ENCODE peak calls at places on chromosomes 4 and X, in ten cellular contexts. One of them, this sample, is unnamed.

GRCh38 chrX:19899234-19899788 is 11.9 kb upstream of the SH3KBP1 start:
- DNase-seq in stimulated activated CD8-positive, alpha-beta memory T cell treated with anti-CD3 and anti-CD28 coated beads, Interleukin-2, amount 100 ng/mL, for 48 hours: no peak
- DNase-seq in WERI-Rb-1: no peak
- DNase-seq in GDM1: no peak
- DNase-seq in mesenchymal stem cell: no peak
- DNase-seq in psoas muscle: no peak
- DNase-seq in choroid plexus epithelial cell: no peak
- DNase-seq in NAMALWA: no peak
- DNase-seq in midbrain: no peak
- DNase-seq in HepG2: no peak
- DNase-seq in this sample: no peak

GRCh38 chr4:147286846-147287587 is 193.9 kb upstream of the EDNRA start:
- DNase-seq in mesenchymal stem cell: peak
- DNase-seq in midbrain: no peak
- DNase-seq in psoas muscle: no peak
- DNase-seq in stimulated activated CD8-positive, alpha-beta memory T cell treated with anti-CD3 and anti-CD28 coated beads, Interleukin-2, amount 100 ng/mL, for 48 hours: no peak
- DNase-seq in choroid plexus epithelial cell: peak
- DNase-seq in HepG2: no peak
- DNase-seq in NAMALWA: no peak
- DNase-seq in GDM1: no peak
- DNase-seq in WERI-Rb-1: no peak
- DNase-seq in this sample: no peak

GRCh38 chr4:151287409-151287808 is 10.4 kb downstream of the PRSS48 start:
- DNase-seq in GDM1: no peak
- DNase-seq in HepG2: no peak
- DNase-seq in choroid plexus epithelial cell: no peak
- DNase-seq in WERI-Rb-1: no peak
- DNase-seq in psoas muscle: no peak
- DNase-seq in mesenchymal stem cell: no peak
- DNase-seq in stimulated activated CD8-positive, alpha-beta memory T cell treated with anti-CD3 and anti-CD28 coated beads, Interleukin-2, amount 100 ng/mL, for 48 hours: no peak
- DNase-seq in midbrain: no peak
- DNase-seq in NAMALWA: no peak
- DNase-seq in this sample: no peak

GRCh38 chrX:41010188-41010846 is 74.9 kb upstream of the USP9X start:
- DNase-seq in HepG2: peak
- DNase-seq in choroid plexus epithelial cell: peak
- DNase-seq in midbrain: peak
- DNase-seq in NAMALWA: peak
- DNase-seq in GDM1: peak
- DNase-seq in mesenchymal stem cell: peak
- DNase-seq in psoas muscle: peak
- DNase-seq in stimulated activated CD8-positive, alpha-beta memory T cell treated with anti-CD3 and anti-CD28 coated beads, Interleukin-2, amount 100 ng/mL, for 48 hours: peak
- DNase-seq in WERI-Rb-1: no peak
- DNase-seq in this sample: peak

GRCh38 chrX:49230500-49231232 is 2.5 kb downstream of the CACNA1F start:
- DNase-seq in stimulated activated CD8-positive, alpha-beta memory T cell treated with anti-CD3 and anti-CD28 coated beads, Interleukin-2, amount 100 ng/mL, for 48 hours: peak
- DNase-seq in choroid plexus epithelial cell: no peak
- DNase-seq in mesenchymal stem cell: no peak
- DNase-seq in GDM1: no peak
- DNase-seq in psoas muscle: peak
- DNase-seq in midbrain: no peak
- DNase-seq in NAMALWA: peak
- DNase-seq in WERI-Rb-1: no peak
- DNase-seq in HepG2: peak
- DNase-seq in this sample: no peak

GRCh38 chr4:109302366-109303140 is at the start of gene COL25A1:
- DNase-seq in stimulated activated CD8-positive, alpha-beta memory T cell treated with anti-CD3 and anti-CD28 coated beads, Interleukin-2, amount 100 ng/mL, for 48 hours: peak
- DNase-seq in GDM1: no peak
- DNase-seq in psoas muscle: peak
- DNase-seq in choroid plexus epithelial cell: peak
- DNase-seq in NAMALWA: no peak
- DNase-seq in mesenchymal stem cell: peak
- DNase-seq in WERI-Rb-1: peak
- DNase-seq in midbrain: no peak
- DNase-seq in HepG2: no peak
- DNase-seq in this sample: peak

GRCh38 chrX:57900961-57901360 is 9.3 kb downstream of the ZXDA start:
- DNase-seq in mesenchymal stem cell: no peak
- DNase-seq in psoas muscle: no peak
- DNase-seq in midbrain: peak
- DNase-seq in choroid plexus epithelial cell: peak
- DNase-seq in stimulated activated CD8-positive, alpha-beta memory T cell treated with anti-CD3 and anti-CD28 coated beads, Interleukin-2, amount 100 ng/mL, for 48 hours: no peak
- DNase-seq in HepG2: no peak
- DNase-seq in NAMALWA: no peak
- DNase-seq in GDM1: no peak
- DNase-seq in WERI-Rb-1: no peak
- DNase-seq in this sample: no peak

GRCh38 chrX:84487365-84488353 is 14.6 kb downstream of the HDX start:
- DNase-seq in WERI-Rb-1: no peak
- DNase-seq in psoas muscle: no peak
- DNase-seq in choroid plexus epithelial cell: no peak
- DNase-seq in NAMALWA: peak
- DNase-seq in mesenchymal stem cell: no peak
- DNase-seq in midbrain: no peak
- DNase-seq in GDM1: no peak
- DNase-seq in HepG2: no peak
- DNase-seq in stimulated activated CD8-positive, alpha-beta memory T cell treated with anti-CD3 and anti-CD28 coated beads, Interleukin-2, amount 100 ng/mL, for 48 hours: no peak
- DNase-seq in this sample: no peak

GRCh38 chr4:45036677-45037076 is 310.3 kb upstream of the GNPDA2 start:
- DNase-seq in psoas muscle: no peak
- DNase-seq in midbrain: no peak
- DNase-seq in mesenchymal stem cell: no peak
- DNase-seq in stimulated activated CD8-positive, alpha-beta memory T cell treated with anti-CD3 and anti-CD28 coated beads, Interleukin-2, amount 100 ng/mL, for 48 hours: no peak
- DNase-seq in NAMALWA: no peak
- DNase-seq in HepG2: no peak
- DNase-seq in choroid plexus epithelial cell: peak
- DNase-seq in WERI-Rb-1: peak
- DNase-seq in GDM1: no peak
- DNase-seq in this sample: peak

GRCh38 chr4:13323916-13324315 is 160.2 kb downstream of the RAB28 start:
- DNase-seq in HepG2: no peak
- DNase-seq in stimulated activated CD8-positive, alpha-beta memory T cell treated with anti-CD3 and anti-CD28 coated beads, Interleukin-2, amount 100 ng/mL, for 48 hours: no peak
- DNase-seq in choroid plexus epithelial cell: no peak
- DNase-seq in NAMALWA: no peak
- DNase-seq in midbrain: no peak
- DNase-seq in psoas muscle: no peak
- DNase-seq in GDM1: no peak
- DNase-seq in WERI-Rb-1: no peak
- DNase-seq in mesenchymal stem cell: no peak
- DNase-seq in this sample: no peak

GRCh38 chr4:113146876-113147358 is 97.5 kb downstream of the ANK2 start:
- DNase-seq in WERI-Rb-1: no peak
- DNase-seq in GDM1: no peak
- DNase-seq in stimulated activated CD8-positive, alpha-beta memory T cell treated with anti-CD3 and anti-CD28 coated beads, Interleukin-2, amount 100 ng/mL, for 48 hours: no peak
- DNase-seq in HepG2: peak
- DNase-seq in psoas muscle: no peak
- DNase-seq in midbrain: no peak
- DNase-seq in choroid plexus epithelial cell: peak
- DNase-seq in mesenchymal stem cell: peak
- DNase-seq in NAMALWA: no peak
- DNase-seq in this sample: no peak

GRCh38 chr4:1177274-1178141 is 5.1 kb upstream of the SPON2 start:
- DNase-seq in mesenchymal stem cell: no peak
- DNase-seq in psoas muscle: peak
- DNase-seq in stimulated activated CD8-positive, alpha-beta memory T cell treated with anti-CD3 and anti-CD28 coated beads, Interleukin-2, amount 100 ng/mL, for 48 hours: peak
- DNase-seq in WERI-Rb-1: peak
- DNase-seq in midbrain: no peak
- DNase-seq in NAMALWA: no peak
- DNase-seq in GDM1: no peak
- DNase-seq in HepG2: peak
- DNase-seq in choroid plexus epithelial cell: no peak
- DNase-seq in this sample: peak

GRCh38 chr4:177974461-177974860 is 532.2 kb upstream of the AGA start:
- DNase-seq in midbrain: no peak
- DNase-seq in psoas muscle: no peak
- DNase-seq in stimulated activated CD8-positive, alpha-beta memory T cell treated with anti-CD3 and anti-CD28 coated beads, Interleukin-2, amount 100 ng/mL, for 48 hours: no peak
- DNase-seq in GDM1: no peak
- DNase-seq in mesenchymal stem cell: no peak
- DNase-seq in choroid plexus epithelial cell: no peak
- DNase-seq in WERI-Rb-1: no peak
- DNase-seq in HepG2: no peak
- DNase-seq in NAMALWA: no peak
- DNase-seq in this sample: no peak

GRCh38 chr4:78954048-78954666 is 14.9 kb upstream of the PAQR3 start:
- DNase-seq in HepG2: peak
- DNase-seq in NAMALWA: peak
- DNase-seq in stimulated activated CD8-positive, alpha-beta memory T cell treated with anti-CD3 and anti-CD28 coated beads, Interleukin-2, amount 100 ng/mL, for 48 hours: no peak
- DNase-seq in midbrain: no peak
- DNase-seq in choroid plexus epithelial cell: peak
- DNase-seq in mesenchymal stem cell: peak
- DNase-seq in GDM1: no peak
- DNase-seq in psoas muscle: no peak
- DNase-seq in WERI-Rb-1: peak
- DNase-seq in this sample: peak

GRCh38 chr4:87502580-87503238 is 26.5 kb downstream of the SPARCL1 start:
- DNase-seq in NAMALWA: no peak
- DNase-seq in HepG2: no peak
- DNase-seq in choroid plexus epithelial cell: peak
- DNase-seq in GDM1: no peak
- DNase-seq in psoas muscle: no peak
- DNase-seq in midbrain: peak
- DNase-seq in WERI-Rb-1: no peak
- DNase-seq in mesenchymal stem cell: peak
- DNase-seq in stimulated activated CD8-positive, alpha-beta memory T cell treated with anti-CD3 and anti-CD28 coated beads, Interleukin-2, amount 100 ng/mL, for 48 hours: no peak
- DNase-seq in this sample: peak

GRCh38 chr4:122163767-122164166 is 11.6 kb downstream of the BLTP1 start:
- DNase-seq in NAMALWA: no peak
- DNase-seq in HepG2: no peak
- DNase-seq in midbrain: no peak
- DNase-seq in stimulated activated CD8-positive, alpha-beta memory T cell treated with anti-CD3 and anti-CD28 coated beads, Interleukin-2, amount 100 ng/mL, for 48 hours: no peak
- DNase-seq in choroid plexus epithelial cell: peak
- DNase-seq in GDM1: no peak
- DNase-seq in mesenchymal stem cell: no peak
- DNase-seq in WERI-Rb-1: no peak
- DNase-seq in psoas muscle: no peak
- DNase-seq in this sample: no peak

GRCh38 chrX:153609917-153610833 is 11.2 kb upstream of the CCNQ start:
- DNase-seq in stimulated activated CD8-positive, alpha-beta memory T cell treated with anti-CD3 and anti-CD28 coated beads, Interleukin-2, amount 100 ng/mL, for 48 hours: peak
- DNase-seq in psoas muscle: peak
- DNase-seq in choroid plexus epithelial cell: peak
- DNase-seq in WERI-Rb-1: peak
- DNase-seq in HepG2: peak
- DNase-seq in GDM1: peak
- DNase-seq in midbrain: peak
- DNase-seq in mesenchymal stem cell: peak
- DNase-seq in NAMALWA: peak
- DNase-seq in this sample: peak

GRCh38 chr4:185351691-185352090 is 44.0 kb downstream of the LRP2BP start:
- DNase-seq in WERI-Rb-1: peak
- DNase-seq in choroid plexus epithelial cell: no peak
- DNase-seq in mesenchymal stem cell: no peak
- DNase-seq in psoas muscle: no peak
- DNase-seq in NAMALWA: no peak
- DNase-seq in stimulated activated CD8-positive, alpha-beta memory T cell treated with anti-CD3 and anti-CD28 coated beads, Interleukin-2, amount 100 ng/mL, for 48 hours: no peak
- DNase-seq in midbrain: no peak
- DNase-seq in GDM1: no peak
- DNase-seq in HepG2: no peak
- DNase-seq in this sample: no peak

This sample was measured in NCI-H82.